ENCODE peak calls at places on chromosome 15, in five cellular contexts. One of them, this sample, is unnamed.

GRCh38 chr15:72315706-72316370 is 4.1 kb downstream of the CELF6 start:
- DNase-seq in HFF-Myc: no peak
- DNase-seq in prostate gland: no peak
- DNase-seq in vagina: peak
- DNase-seq in choroid plexus epithelial cell: no peak
- DNase-seq in this sample: no peak

GRCh38 chr15:99438691-99439523 is 126.9 kb upstream of the MEF2A start:
- DNase-seq in choroid plexus epithelial cell: peak
- DNase-seq in HFF-Myc: no peak
- DNase-seq in prostate gland: peak
- DNase-seq in vagina: peak
- DNase-seq in this sample: no peak

GRCh38 chr15:75661041-75661778 is 13.5 kb downstream of the SNX33 start:
- DNase-seq in choroid plexus epithelial cell: peak
- DNase-seq in prostate gland: peak
- DNase-seq in HFF-Myc: peak
- DNase-seq in vagina: peak
- DNase-seq in this sample: peak

GRCh38 chr15:44735482-44736260 is 657 bp upstream of the TRIM69 start:
- DNase-seq in choroid plexus epithelial cell: no peak
- DNase-seq in HFF-Myc: no peak
- DNase-seq in prostate gland: no peak
- DNase-seq in vagina: no peak
- DNase-seq in this sample: no peak

GRCh38 chr15:46088486-46089437 is 453.9 kb downstream of the SQOR start:
- DNase-seq in vagina: no peak
- DNase-seq in prostate gland: no peak
- DNase-seq in choroid plexus epithelial cell: peak
- DNase-seq in HFF-Myc: no peak
- DNase-seq in this sample: peak

GRCh38 chr15:100338971-100339444 is 2.8 kb downstream of the ADAMTS17 start:
- DNase-seq in prostate gland: peak
- DNase-seq in HFF-Myc: peak
- DNase-seq in choroid plexus epithelial cell: peak
- DNase-seq in vagina: peak
- DNase-seq in this sample: peak

GRCh38 chr15:43776101-43776717 is 557 bp downstream of the ELL3 start:
- DNase-seq in prostate gland: no peak
- DNase-seq in vagina: no peak
- DNase-seq in choroid plexus epithelial cell: no peak
- DNase-seq in HFF-Myc: no peak
- DNase-seq in this sample: peak

GRCh38 chr15:74172751-74173544 is 562 bp upstream of the ISLR start:
- DNase-seq in prostate gland: no peak
- DNase-seq in vagina: peak
- DNase-seq in choroid plexus epithelial cell: peak
- DNase-seq in HFF-Myc: no peak
- DNase-seq in this sample: no peak

GRCh38 chr15:67186226-67186649 is 68.2 kb downstream of the AAGAB start:
- DNase-seq in vagina: peak
- DNase-seq in prostate gland: peak
- DNase-seq in HFF-Myc: no peak
- DNase-seq in choroid plexus epithelial cell: no peak
- DNase-seq in this sample: no peak

GRCh38 chr15:72284781-72285180 is 12.4 kb upstream of the PARP6 start:
- DNase-seq in vagina: no peak
- DNase-seq in HFF-Myc: no peak
- DNase-seq in prostate gland: no peak
- DNase-seq in choroid plexus epithelial cell: no peak
- DNase-seq in this sample: peak

GRCh38 chr15:82648257-82649103 is 1.3 kb upstream of the CPEB1 start:
- DNase-seq in choroid plexus epithelial cell: no peak
- DNase-seq in vagina: no peak
- DNase-seq in prostate gland: no peak
- DNase-seq in HFF-Myc: no peak
- DNase-seq in this sample: no peak

GRCh38 chr15:70339551-70340517 is 242.1 kb upstream of the TLE3 start:
- DNase-seq in choroid plexus epithelial cell: peak
- DNase-seq in vagina: peak
- DNase-seq in prostate gland: no peak
- DNase-seq in HFF-Myc: peak
- DNase-seq in this sample: no peak

GRCh38 chr15:59590027-59590426 is 21.6 kb upstream of the GCNT3 start:
- DNase-seq in choroid plexus epithelial cell: no peak
- DNase-seq in vagina: no peak
- DNase-seq in HFF-Myc: no peak
- DNase-seq in prostate gland: no peak
- DNase-seq in this sample: no peak

GRCh38 chr15:80694624-80695098 is 449 bp upstream of the ABHD17C start:
- DNase-seq in vagina: no peak
- DNase-seq in prostate gland: no peak
- DNase-seq in HFF-Myc: no peak
- DNase-seq in choroid plexus epithelial cell: peak
- DNase-seq in this sample: no peak

GRCh38 chr15:85010472-85011209 is 29.0 kb downstream of the PDE8A start:
- DNase-seq in HFF-Myc: no peak
- DNase-seq in choroid plexus epithelial cell: peak
- DNase-seq in prostate gland: no peak
- DNase-seq in vagina: no peak
- DNase-seq in this sample: no peak

GRCh38 chr15:81945014-81945615 is 100.7 kb downstream of the MEX3B start:
- DNase-seq in vagina: no peak
- DNase-seq in choroid plexus epithelial cell: no peak
- DNase-seq in HFF-Myc: no peak
- DNase-seq in prostate gland: no peak
- DNase-seq in this sample: no peak

GRCh38 chr15:27046891-27047290 is 75.9 kb downstream of the GABRG3 start:
- DNase-seq in choroid plexus epithelial cell: no peak
- DNase-seq in vagina: no peak
- DNase-seq in prostate gland: no peak
- DNase-seq in HFF-Myc: no peak
- DNase-seq in this sample: no peak

GRCh38 chr15:27545494-27546255 is 553.4 kb downstream of the OCA2 start:
- DNase-seq in vagina: no peak
- DNase-seq in HFF-Myc: no peak
- DNase-seq in choroid plexus epithelial cell: no peak
- DNase-seq in prostate gland: peak
- DNase-seq in this sample: peak

GRCh38 chr15:83119968-83120581 is 12.6 kb downstream of the TM6SF1 start:
- DNase-seq in HFF-Myc: no peak
- DNase-seq in vagina: no peak
- DNase-seq in choroid plexus epithelial cell: no peak
- DNase-seq in prostate gland: no peak
- DNase-seq in this sample: no peak

GRCh38 chr15:25679964-25680658 is 183.0 kb downstream of the ATP10A start:
- DNase-seq in HFF-Myc: no peak
- DNase-seq in choroid plexus epithelial cell: no peak
- DNase-seq in prostate gland: no peak
- DNase-seq in vagina: no peak
- DNase-seq in this sample: no peak

GRCh38 chr15:51702710-51703109 is 21.4 kb downstream of the SCG3 start:
- DNase-seq in vagina: no peak
- DNase-seq in prostate gland: no peak
- DNase-seq in choroid plexus epithelial cell: no peak
- DNase-seq in HFF-Myc: no peak
- DNase-seq in this sample: no peak

GRCh38 chr15:75347222-75348033 is 589 bp downstream of the NEIL1 start:
- DNase-seq in choroid plexus epithelial cell: peak
- DNase-seq in HFF-Myc: no peak
- DNase-seq in prostate gland: peak
- DNase-seq in vagina: no peak
- DNase-seq in this sample: no peak

GRCh38 chr15:38069001-38069400 is 134.6 kb downstream of the TMCO5A start:
- DNase-seq in choroid plexus epithelial cell: peak
- DNase-seq in prostate gland: peak
- DNase-seq in HFF-Myc: peak
- DNase-seq in vagina: no peak
- DNase-seq in this sample: peak

GRCh38 chr15:70101459-70102113 is 3.9 kb upstream of the TLE3 start:
- DNase-seq in vagina: no peak
- DNase-seq in choroid plexus epithelial cell: peak
- DNase-seq in prostate gland: peak
- DNase-seq in HFF-Myc: peak
- DNase-seq in this sample: peak

GRCh38 chr15:80804970-80805495 is 25.9 kb downstream of the CEMIP start:
- DNase-seq in vagina: no peak
- DNase-seq in choroid plexus epithelial cell: no peak
- DNase-seq in HFF-Myc: no peak
- DNase-seq in prostate gland: peak
- DNase-seq in this sample: peak

GRCh38 chr15:80265021-80265420 is 13.0 kb upstream of the CTXND1 start:
- DNase-seq in vagina: no peak
- DNase-seq in prostate gland: no peak
- DNase-seq in choroid plexus epithelial cell: no peak
- DNase-seq in HFF-Myc: no peak
- DNase-seq in this sample: peak

GRCh38 chr15:92915766-92916435 is 15.8 kb downstream of the CHD2 start:
- DNase-seq in prostate gland: no peak
- DNase-seq in vagina: no peak
- DNase-seq in HFF-Myc: no peak
- DNase-seq in choroid plexus epithelial cell: no peak
- DNase-seq in this sample: peak

GRCh38 chr15:80437492-80437891 is 33.3 kb downstream of the ARNT2 start:
- DNase-seq in vagina: no peak
- DNase-seq in HFF-Myc: no peak
- DNase-seq in prostate gland: no peak
- DNase-seq in choroid plexus epithelial cell: peak
- DNase-seq in this sample: peak

GRCh38 chr15:85411992-85412538 is 31.7 kb downstream of the AKAP13 start:
- DNase-seq in prostate gland: no peak
- DNase-seq in vagina: no peak
- DNase-seq in choroid plexus epithelial cell: peak
- DNase-seq in HFF-Myc: no peak
- DNase-seq in this sample: peak

GRCh38 chr15:55383687-55384086 is 24.5 kb downstream of the CCPG1 start:
- DNase-seq in HFF-Myc: no peak
- DNase-seq in choroid plexus epithelial cell: no peak
- DNase-seq in vagina: no peak
- DNase-seq in prostate gland: no peak
- DNase-seq in this sample: no peak

GRCh38 chr15:101718896-101719295 is 5.4 kb downstream of the TARS3 start:
- DNase-seq in vagina: no peak
- DNase-seq in HFF-Myc: no peak
- DNase-seq in choroid plexus epithelial cell: no peak
- DNase-seq in prostate gland: no peak
- DNase-seq in this sample: no peak
- H3K4me3 ChIP-seq in vagina: no peak
- H3K4me3 ChIP-seq in HFF-Myc: no peak
- H3K4me3 ChIP-seq in choroid plexus epithelial cell: no peak
- H3K4me3 ChIP-seq in prostate gland: no peak
- H3K4me3 ChIP-seq in this sample: no peak

GRCh38 chr15:41161336-41161735 is 45.3 kb upstream of the INO80 start:
- DNase-seq in HFF-Myc: no peak
- DNase-seq in choroid plexus epithelial cell: peak
- DNase-seq in vagina: no peak
- DNase-seq in prostate gland: no peak
- DNase-seq in this sample: peak
- TF ChIP-seq CTCF in HFF-Myc: no peak
- TF ChIP-seq CTCF in choroid plexus epithelial cell: no peak
- TF ChIP-seq CTCF in vagina: no peak
- TF ChIP-seq CTCF in prostate gland: no peak
- TF ChIP-seq CTCF in this sample: no peak

GRCh38 chr15:88902491-88902835 is 7.1 kb upstream of the HAPLN3 start:
- DNase-seq in choroid plexus epithelial cell: no peak
- DNase-seq in HFF-Myc: no peak
- DNase-seq in prostate gland: no peak
- DNase-seq in vagina: no peak
- DNase-seq in this sample: no peak
- H3K4me3 ChIP-seq in choroid plexus epithelial cell: no peak
- H3K4me3 ChIP-seq in HFF-Myc: no peak
- H3K4me3 ChIP-seq in prostate gland: no peak
- H3K4me3 ChIP-seq in vagina: no peak
- H3K4me3 ChIP-seq in this sample: no peak

GRCh38 chr15:35019401-35020327 is 31.6 kb upstream of the ZNF770 start:
- DNase-seq in choroid plexus epithelial cell: peak
- DNase-seq in vagina: no peak
- DNase-seq in prostate gland: no peak
- DNase-seq in HFF-Myc: no peak
- DNase-seq in this sample: peak
- TF ChIP-seq CTCF in choroid plexus epithelial cell: no peak
- TF ChIP-seq CTCF in vagina: no peak
- TF ChIP-seq CTCF in prostate gland: no peak
- TF ChIP-seq CTCF in HFF-Myc: no peak
- TF ChIP-seq CTCF in this sample: no peak

GRCh38 chr15:31344824-31345605 is 18.4 kb downstream of the KLF13 start:
- DNase-seq in choroid plexus epithelial cell: no peak
- DNase-seq in vagina: no peak
- DNase-seq in prostate gland: no peak
- DNase-seq in HFF-Myc: no peak
- DNase-seq in this sample: no peak
- H3K4me3 ChIP-seq in choroid plexus epithelial cell: no peak
- H3K4me3 ChIP-seq in vagina: no peak
- H3K4me3 ChIP-seq in prostate gland: no peak
- H3K4me3 ChIP-seq in HFF-Myc: no peak
- H3K4me3 ChIP-seq in this sample: no peak

DNA sequence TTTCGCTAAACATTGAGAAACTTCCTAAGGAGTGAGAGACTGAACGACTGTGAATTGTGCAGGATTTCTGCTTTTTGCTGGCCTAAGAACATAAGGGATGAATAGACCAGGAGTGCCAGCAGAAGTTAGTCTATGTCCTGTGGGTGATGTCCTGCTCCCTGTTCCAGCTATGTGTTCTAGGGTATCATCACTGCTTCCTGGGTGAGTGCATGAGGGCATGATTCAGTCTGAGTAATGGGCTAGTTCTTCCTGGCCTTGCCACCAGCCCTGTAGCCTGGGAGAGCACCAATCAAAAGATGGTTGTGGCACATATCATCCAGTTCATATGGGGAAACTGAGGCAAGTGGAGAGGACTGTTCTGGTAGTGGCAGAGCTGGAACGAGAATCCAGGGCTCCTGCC is 153.9 kb upstream of the TPM1 start:
- DNase-seq in HFF-Myc: no peak
- DNase-seq in prostate gland: no peak
- DNase-seq in vagina: no peak
- DNase-seq in choroid plexus epithelial cell: no peak
- DNase-seq in this sample: peak
- TF ChIP-seq CTCF in HFF-Myc: no peak
- TF ChIP-seq CTCF in prostate gland: no peak
- TF ChIP-seq CTCF in vagina: no peak
- TF ChIP-seq CTCF in choroid plexus epithelial cell: no peak
- TF ChIP-seq CTCF in this sample: no peak

GRCh38 chr15:95972136-95972553 is 358.4 kb upstream of the NR2F2 start:
- DNase-seq in choroid plexus epithelial cell: peak
- DNase-seq in prostate gland: no peak
- DNase-seq in vagina: no peak
- DNase-seq in HFF-Myc: peak
- DNase-seq in this sample: no peak
- H3K4me3 ChIP-seq in choroid plexus epithelial cell: no peak
- H3K4me3 ChIP-seq in prostate gland: no peak
- H3K4me3 ChIP-seq in vagina: peak
- H3K4me3 ChIP-seq in HFF-Myc: no peak
- H3K4me3 ChIP-seq in this sample: no peak

GRCh38 chr15:77546870-77547269 is 85.8 kb downstream of the LINGO1 start:
- DNase-seq in vagina: no peak
- DNase-seq in HFF-Myc: no peak
- DNase-seq in choroid plexus epithelial cell: no peak
- DNase-seq in prostate gland: no peak
- DNase-seq in this sample: no peak
- TF ChIP-seq CTCF in vagina: no peak
- TF ChIP-seq CTCF in HFF-Myc: no peak
- TF ChIP-seq CTCF in choroid plexus epithelial cell: no peak
- TF ChIP-seq CTCF in prostate gland: no peak
- TF ChIP-seq CTCF in this sample: no peak